ENCODE peak calls at places on chromosome 17, in nine cellular contexts. X is A549, H is K562, B is trophoblast cell, R is mesenchymal stem cell, A is HCT116, E is neural progenitor cell, M is PC-3, L is osteoblast. J is an unnamed sample.

GRCh38 chr17:65739026-65739425 is 177.6 kb upstream of the AXIN2 start:
- DNase-seq in X (no peak), H (no peak), B (no peak), R (no peak), A (no peak), E (no peak), M (no peak), L (no peak), J (no peak)

GRCh38 chr17:64378890-64379354 is 11.7 kb downstream of the PECAM1 start:
- DNase-seq in X (no peak), H (no peak), B (no peak), R (no peak), A (no peak), E (no peak), M (peak), L (no peak), J (no peak)

GRCh38 chr17:80501739-80502577 is 25.6 kb upstream of the NPTX1 start:
- DNase-seq in X (peak), H (no peak), B (peak), R (no peak), A (no peak), E (no peak), M (no peak), L (peak), J (no peak)

GRCh38 chr17:65057520-65058075 is 1.1 kb upstream of the GNA13 start:
- DNase-seq in X (peak), H (no peak), B (peak), R (peak), A (no peak), E (no peak), M (no peak), L (no peak), J (peak)

GRCh38 chr17:74744714-74745547 is 3.5 kb upstream of the NHERF1 start:
- DNase-seq in X (peak), H (peak), B (peak), R (peak), A (peak), E (peak), M (peak), L (peak), J (peak)

GRCh38 chr17:65163990-65164495 is 26.9 kb downstream of the RGS9 start:
- DNase-seq in X (peak), H (peak), B (peak), R (peak), A (peak), E (no peak), M (peak), L (no peak), J (peak)

GRCh38 chr17:19757536-19758180 is 9.6 kb upstream of the ALDH3A1 start:
- DNase-seq in X (no peak), H (no peak), B (no peak), R (no peak), A (no peak), E (no peak), M (no peak), L (peak), J (no peak)

GRCh38 chr17:76497979-76498885 is 3.0 kb downstream of the RHBDF2 start:
- DNase-seq in X (peak), H (no peak), B (peak), R (peak), A (no peak), E (peak), M (peak), L (peak), J (peak)

GRCh38 chr17:19996502-19996901 is 12.7 kb upstream of the SPECC1 start:
- DNase-seq in X (no peak), H (no peak), B (no peak), R (no peak), A (no peak), E (peak), M (no peak), L (no peak), J (no peak)

GRCh38 chr17:75872434-75873351 is 5.7 kb downstream of the TRIM47 start:
- DNase-seq in X (peak), H (peak), B (no peak), R (peak), A (no peak), E (no peak), M (peak), L (peak), J (peak)

GRCh38 chr17:75504347-75505151 is 10.8 kb downstream of the CASKIN2 start:
- DNase-seq in X (peak), H (peak), B (peak), R (peak), A (no peak), E (peak), M (peak), L (peak), J (peak)

GRCh38 chr17:80498242-80498919 is 22.0 kb upstream of the NPTX1 start:
- DNase-seq in X (no peak), H (no peak), B (no peak), R (no peak), A (no peak), E (peak), M (no peak), L (peak), J (no peak)

GRCh38 chr17:57868007-57868774 is 18.3 kb upstream of the MRPS23 start:
- DNase-seq in X (peak), H (peak), B (peak), R (peak), A (peak), E (peak), M (peak), L (peak), J (peak)

GRCh38 chr17:62899349-62899748 is 66.7 kb upstream of the TANC2 start:
- DNase-seq in X (no peak), H (no peak), B (peak), R (no peak), A (no peak), E (no peak), M (no peak), L (no peak), J (no peak)

GRCh38 chr17:52885882-52886281 is 727.4 kb upstream of the CA10 start:
- DNase-seq in X (no peak), H (no peak), B (no peak), R (no peak), A (no peak), E (peak), M (no peak), L (no peak), J (peak)

GRCh38 chr17:332023-332422 is 20.6 kb downstream of the RPH3AL start:
- DNase-seq in X (no peak), H (no peak), B (no peak), R (no peak), A (no peak), E (no peak), M (no peak), L (peak), J (no peak)

GRCh38 chr17:56185905-56186783 is 32.9 kb downstream of the ANKFN1 start:
- DNase-seq in X (no peak), H (no peak), B (peak), R (peak), A (no peak), E (no peak), M (peak), L (no peak), J (no peak)

GRCh38 chr17:44115585-44116415 is 7.6 kb downstream of the HDAC5 start:
- DNase-seq in X (peak), H (peak), B (no peak), R (peak), A (no peak), E (peak), M (peak), L (peak), J (peak)

GRCh38 chr17:7589891-7590611 is at the start of gene SOX15:
- DNase-seq in X (no peak), H (no peak), B (peak), R (no peak), A (no peak), E (peak), M (peak), L (peak), J (peak)

GRCh38 chr17:50588391-50589111 is 28.0 kb downstream of the CACNA1G start:
- DNase-seq in X (no peak), H (no peak), B (no peak), R (no peak), A (no peak), E (no peak), M (no peak), L (no peak), J (no peak)

GRCh38 chr17:41785876-41786226 is 660 bp downstream of the JUP start:
- DNase-seq in X (peak), H (peak), B (peak), R (no peak), A (no peak), E (peak), M (peak), L (peak), J (peak)

GRCh38 chr17:57993471-57994365 is 5.7 kb upstream of the VEZF1 start:
- DNase-seq in X (no peak), H (no peak), B (no peak), R (no peak), A (no peak), E (peak), M (no peak), L (no peak), J (no peak)

GRCh38 chr17:77445908-77446535 is 305.3 kb downstream of the SEC14L1 start:
- DNase-seq in X (no peak), H (peak), B (no peak), R (peak), A (no peak), E (no peak), M (no peak), L (no peak), J (no peak)

GRCh38 chr17:67180275-67180674 is 64.7 kb downstream of the HELZ start:
- DNase-seq in X (no peak), H (no peak), B (no peak), R (peak), A (no peak), E (no peak), M (no peak), L (no peak), J (no peak)

DNA sequence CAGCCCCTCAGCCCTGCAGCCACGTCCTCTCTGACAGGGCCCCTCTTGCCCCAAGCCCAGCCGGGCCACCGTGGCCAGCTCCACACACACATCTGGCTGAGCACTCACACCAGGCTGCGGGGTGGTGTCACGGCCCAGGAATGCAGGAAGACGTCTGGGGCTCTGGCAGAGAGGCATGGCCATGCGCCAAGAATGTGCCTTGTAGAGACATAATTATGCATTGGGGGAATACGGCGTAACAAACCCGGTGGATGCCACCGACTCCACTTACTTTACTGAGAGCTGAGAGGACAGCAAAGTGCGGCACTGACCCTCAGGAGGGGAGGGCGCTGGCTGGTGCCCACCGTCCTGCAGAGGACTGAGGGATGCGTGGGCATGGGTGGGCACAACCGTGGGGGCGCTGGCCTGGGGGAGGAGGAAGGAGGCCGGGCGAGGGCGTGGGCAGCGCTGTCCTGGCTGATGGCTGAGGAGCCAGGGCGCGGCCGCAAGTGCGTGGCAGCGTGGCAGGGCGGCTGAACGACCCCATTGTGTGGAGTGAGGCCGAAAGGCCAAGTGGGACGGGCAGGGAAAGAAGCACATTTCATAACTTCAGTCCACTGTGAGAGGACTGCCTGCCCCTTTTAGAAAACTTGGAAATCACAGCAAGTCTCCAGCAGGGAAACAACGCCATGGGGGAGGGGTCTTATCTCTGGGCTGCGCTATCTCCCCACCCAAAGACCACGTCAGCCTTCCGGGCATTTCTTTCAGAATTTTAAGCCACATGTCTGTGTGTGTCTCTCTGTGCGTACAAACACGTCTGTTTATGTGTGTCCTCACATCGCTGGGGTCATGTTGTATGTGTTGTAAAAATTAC is 30.6 kb downstream of the METRNL start:
- DNase-seq in X (peak), H (no peak), B (peak), R (peak), A (peak), E (no peak), M (peak), L (peak), J (peak)
- H3K4me2 ChIP-seq in X (peak), H (peak), B (no peak), R (peak), A (peak), E (no peak), M (peak), L (peak), J (no peak)

GRCh38 chr17:40341808-40342574 is 22.5 kb downstream of the GJD3 start:
- DNase-seq in X (peak), H (peak), B (peak), R (peak), A (no peak), E (peak), M (peak), L (peak), J (peak)
- H3K27ac ChIP-seq in X (peak), H (peak), B (peak), R (no peak), A (peak), E (no peak), M (peak), L (peak), J (peak)

GRCh38 chr17:68822752-68823289 is 132.4 kb downstream of the ABCA8 start:
- DNase-seq in X (no peak), H (no peak), B (no peak), R (no peak), A (no peak), E (no peak), M (no peak), L (no peak), J (no peak)

GRCh38 chr17:68819465-68819864 is 135.7 kb downstream of the ABCA8 start:
- DNase-seq in X (no peak), H (no peak), B (no peak), R (no peak), A (no peak), E (no peak), M (no peak), L (no peak), J (no peak)

GRCh38 chr17:68820476-68820824 is 134.7 kb downstream of the ABCA8 start:
- DNase-seq in X (no peak), H (no peak), B (no peak), R (peak), A (no peak), E (no peak), M (no peak), L (no peak), J (no peak)

GRCh38 chr17:68821860-68822693 is 133.1 kb downstream of the ABCA8 start:
- DNase-seq in X (peak), H (no peak), B (no peak), R (peak), A (peak), E (no peak), M (peak), L (peak), J (no peak)

GRCh38 chr17:68820825-68821481 is 134.2 kb downstream of the ABCA8 start:
- DNase-seq in X (no peak), H (no peak), B (no peak), R (peak), A (no peak), E (no peak), M (no peak), L (peak), J (peak)
- H3K4me2 ChIP-seq in X (peak), H (no peak), B (no peak), R (no peak), A (peak), E (no peak), M (peak), L (no peak), J (no peak)

GRCh38 chr17:72416905-72417304 is 296.1 kb downstream of the SOX9 start:
- DNase-seq in X (no peak), H (no peak), B (no peak), R (no peak), A (no peak), E (no peak), M (no peak), L (no peak), J (no peak)

GRCh38 chr17:72419866-72420774 is 299.3 kb downstream of the SOX9 start:
- DNase-seq in X (no peak), H (no peak), B (no peak), R (no peak), A (no peak), E (no peak), M (peak), L (no peak), J (no peak)

GRCh38 chr17:72414967-72415853 is 294.4 kb downstream of the SOX9 start:
- DNase-seq in X (no peak), H (no peak), B (no peak), R (no peak), A (no peak), E (no peak), M (no peak), L (no peak), J (no peak)

GRCh38 chr17:72416054-72416691 is 295.4 kb downstream of the SOX9 start:
- DNase-seq in X (no peak), H (no peak), B (no peak), R (no peak), A (no peak), E (peak), M (no peak), L (peak), J (no peak)

GRCh38 chr17:72417627-72418026 is 296.8 kb downstream of the SOX9 start:
- DNase-seq in X (no peak), H (no peak), B (no peak), R (no peak), A (no peak), E (no peak), M (no peak), L (no peak), J (no peak)
- H3K27ac ChIP-seq in X (no peak), H (no peak), B (no peak), R (no peak), A (no peak), E (no peak), M (no peak), L (no peak), J (no peak)

GRCh38 chr17:9568004-9568403 is 7.6 kb downstream of the STX8 start:
- DNase-seq in X (no peak), H (no peak), B (no peak), R (no peak), A (no peak), E (no peak), M (no peak), L (no peak), J (no peak)
- H3K4me2 ChIP-seq in X (no peak), H (no peak), B (no peak), R (no peak), A (no peak), E (no peak), M (no peak), L (no peak), J (no peak)

GRCh38 chr17:1485311-1485747 is 7.2 kb downstream of the MYO1C start:
- DNase-seq in X (peak), H (peak), B (peak), R (peak), A (no peak), E (peak), M (peak), L (no peak), J (peak)

GRCh38 chr17:1487939-1488825 is 4.3 kb downstream of the MYO1C start:
- DNase-seq in X (peak), H (peak), B (peak), R (peak), A (no peak), E (peak), M (peak), L (peak), J (peak)

GRCh38 chr17:1485748-1486376 is 6.6 kb downstream of the MYO1C start:
- DNase-seq in X (peak), H (peak), B (peak), R (peak), A (no peak), E (peak), M (peak), L (peak), J (peak)

GRCh38 chr17:1488826-1489275 is 3.6 kb downstream of the MYO1C start:
- DNase-seq in X (no peak), H (no peak), B (no peak), R (peak), A (no peak), E (no peak), M (no peak), L (peak), J (no peak)

DNA sequence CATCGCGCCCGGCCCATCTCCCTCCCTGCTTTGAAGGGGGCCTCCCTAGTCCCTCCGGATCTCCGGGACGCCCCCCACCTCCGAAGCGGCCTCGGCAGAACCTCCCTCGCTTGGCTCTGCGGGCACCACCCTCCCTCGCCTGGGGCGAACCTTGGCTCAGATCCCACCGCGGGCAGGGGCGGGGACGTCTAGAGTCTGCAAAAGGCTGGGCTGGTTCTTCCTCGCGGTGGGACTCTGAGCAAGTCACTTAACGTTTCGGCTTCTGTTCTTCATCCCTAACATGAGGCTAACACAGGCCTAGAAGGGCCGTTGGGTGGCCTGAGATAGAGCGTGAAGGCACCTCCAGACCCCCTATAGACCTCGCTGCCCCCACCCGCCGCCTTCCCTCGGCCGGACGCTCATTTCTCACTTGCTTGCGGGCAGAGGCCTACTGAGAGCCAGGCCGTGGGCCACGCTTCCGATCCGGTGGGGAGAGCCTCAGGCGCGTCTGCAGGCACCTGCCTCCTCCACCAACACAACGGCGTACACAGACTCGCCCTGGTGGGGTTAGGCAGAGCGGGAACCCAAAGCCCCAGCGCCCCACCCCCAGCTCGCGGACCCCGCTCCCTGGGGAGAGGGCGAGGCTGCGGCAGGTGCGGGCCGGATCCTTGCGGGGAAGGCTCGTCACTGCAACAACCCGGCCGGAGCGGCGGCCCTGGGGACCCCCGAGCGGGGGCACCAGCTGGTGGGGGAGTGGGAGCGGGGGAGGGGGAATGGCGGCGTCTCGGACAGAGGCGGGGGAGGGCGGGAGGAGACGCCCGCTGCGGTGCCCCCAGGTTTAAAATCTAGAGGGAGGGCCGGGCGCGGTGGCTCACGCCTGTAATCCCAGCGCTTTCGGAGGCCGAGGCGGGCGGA is 5.4 kb downstream of the MYO1C start:
- DNase-seq in X (peak), H (no peak), B (peak), R (peak), A (peak), E (peak), M (no peak), L (peak), J (peak)
- H3K27ac ChIP-seq in X (peak), H (peak), B (peak), R (peak), A (peak), E (no peak), M (no peak), L (peak), J (peak)

J was measured in mesendoderm.